ENCODE peak calls at places on chromosomes 3 and 15, in ten cellular contexts. N is ovary, S is AG09309, Q is HFF-Myc, D is tibial nerve, Y is Peyer's patch, F is cardiac fibroblast, E is stomach, P is AG10803, R is cardiac muscle cell. C is an unnamed sample.

GRCh38 chr3:15520185-15520584 is 1.3 kb downstream of the COLQ start:
- DNase-seq in N (no peak), S (no peak), Q (no peak), D (no peak), Y (no peak), F (no peak), E (no peak), P (no peak), R (no peak), C (no peak)

GRCh38 chr3:183725387-183725786 is 27.8 kb downstream of the YEATS2 start:
- DNase-seq in N (no peak), S (no peak), Q (no peak), D (no peak), Y (no peak), F (no peak), E (no peak), P (no peak), R (no peak), C (no peak)

GRCh38 chr15:63973212-63974009 is 72.9 kb downstream of the DAPK2 start:
- DNase-seq in N (no peak), S (peak), Q (peak), D (no peak), Y (no peak), F (peak), E (no peak), P (peak), R (no peak), C (no peak)

GRCh38 chr15:68797589-68798377 is 22.9 kb downstream of the ANP32A start:
- DNase-seq in N (no peak), S (no peak), Q (no peak), D (no peak), Y (no peak), F (no peak), E (no peak), P (no peak), R (peak), C (no peak)

GRCh38 chr3:52253314-52254260 is 8.0 kb downstream of the PPM1M start:
- DNase-seq in N (no peak), S (no peak), Q (no peak), D (no peak), Y (peak), F (peak), E (peak), P (no peak), R (no peak), C (peak)

GRCh38 chr15:88243895-88244787 is 12.4 kb downstream of the NTRK3 start:
- DNase-seq in N (no peak), S (no peak), Q (no peak), D (no peak), Y (no peak), F (peak), E (no peak), P (peak), R (peak), C (peak)

GRCh38 chr15:74788716-74789151 is 6.9 kb downstream of the CSK start:
- DNase-seq in N (no peak), S (no peak), Q (no peak), D (no peak), Y (peak), F (no peak), E (no peak), P (no peak), R (no peak), C (peak)

GRCh38 chr15:65066635-65067333 is 1.0 kb downstream of the RASL12 start:
- DNase-seq in N (peak), S (no peak), Q (no peak), D (no peak), Y (no peak), F (no peak), E (no peak), P (no peak), R (no peak), C (no peak)

GRCh38 chr3:14305321-14305720 is 97.1 kb upstream of the SLC6A6 start:
- DNase-seq in N (no peak), S (no peak), Q (no peak), D (no peak), Y (no peak), F (no peak), E (no peak), P (no peak), R (no peak), C (no peak)

GRCh38 chr3:71753716-71754609 is at the start of gene GPR27:
- DNase-seq in N (peak), S (no peak), Q (no peak), D (no peak), Y (no peak), F (peak), E (no peak), P (peak), R (peak), C (no peak)

GRCh38 chr3:152835311-152836102 is 576 bp downstream of the P2RY1 start:
- DNase-seq in N (peak), S (no peak), Q (no peak), D (peak), Y (peak), F (peak), E (peak), P (peak), R (peak), C (peak)
- TF ChIP-seq CTCF in N (no peak), S (peak), Q (no peak), D (no peak), Y (peak), F (peak), E (no peak), P (peak), R (peak), C (peak)

DNA sequence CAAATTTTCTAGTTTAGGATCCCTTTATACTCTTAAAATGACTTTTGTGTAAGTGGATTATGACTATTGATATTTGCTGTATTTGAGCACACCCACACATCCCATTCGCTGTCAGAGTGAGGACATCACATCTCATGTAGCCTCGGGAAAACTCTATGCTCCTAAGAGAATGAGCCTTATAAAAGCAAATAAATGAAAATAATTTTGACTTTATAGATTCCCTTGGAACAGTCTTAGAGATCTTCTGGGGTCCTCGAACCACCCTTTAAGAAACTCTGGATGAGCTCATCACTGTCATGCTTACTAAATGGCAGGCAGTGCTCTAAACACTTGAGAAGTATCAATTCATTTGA is 16.1 kb upstream of the EXOG start:
- DNase-seq in N (no peak), S (no peak), Q (no peak), D (no peak), Y (no peak), F (no peak), E (no peak), P (no peak), R (no peak), C (no peak)
- TF ChIP-seq CTCF in N (no peak), S (no peak), Q (no peak), D (no peak), Y (no peak), F (no peak), E (no peak), P (no peak), R (no peak), C (no peak)

GRCh38 chr3:41200669-41201021 is 1.3 kb downstream of the CTNNB1 start:
- DNase-seq in N (no peak), S (no peak), Q (no peak), D (no peak), Y (no peak), F (peak), E (no peak), P (peak), R (peak), C (no peak)

GRCh38 chr3:41199866-41200668 is 762 bp downstream of the CTNNB1 start:
- DNase-seq in N (no peak), S (no peak), Q (no peak), D (no peak), Y (peak), F (peak), E (no peak), P (peak), R (no peak), C (peak)

GRCh38 chr3:41198526-41198925 is 779 bp upstream of the CTNNB1 start:
- DNase-seq in N (peak), S (no peak), Q (no peak), D (peak), Y (peak), F (peak), E (peak), P (peak), R (peak), C (no peak)

GRCh38 chr3:41198046-41198445 is 1.3 kb upstream of the CTNNB1 start:
- DNase-seq in N (no peak), S (no peak), Q (no peak), D (no peak), Y (no peak), F (no peak), E (no peak), P (no peak), R (no peak), C (no peak)

DNA sequence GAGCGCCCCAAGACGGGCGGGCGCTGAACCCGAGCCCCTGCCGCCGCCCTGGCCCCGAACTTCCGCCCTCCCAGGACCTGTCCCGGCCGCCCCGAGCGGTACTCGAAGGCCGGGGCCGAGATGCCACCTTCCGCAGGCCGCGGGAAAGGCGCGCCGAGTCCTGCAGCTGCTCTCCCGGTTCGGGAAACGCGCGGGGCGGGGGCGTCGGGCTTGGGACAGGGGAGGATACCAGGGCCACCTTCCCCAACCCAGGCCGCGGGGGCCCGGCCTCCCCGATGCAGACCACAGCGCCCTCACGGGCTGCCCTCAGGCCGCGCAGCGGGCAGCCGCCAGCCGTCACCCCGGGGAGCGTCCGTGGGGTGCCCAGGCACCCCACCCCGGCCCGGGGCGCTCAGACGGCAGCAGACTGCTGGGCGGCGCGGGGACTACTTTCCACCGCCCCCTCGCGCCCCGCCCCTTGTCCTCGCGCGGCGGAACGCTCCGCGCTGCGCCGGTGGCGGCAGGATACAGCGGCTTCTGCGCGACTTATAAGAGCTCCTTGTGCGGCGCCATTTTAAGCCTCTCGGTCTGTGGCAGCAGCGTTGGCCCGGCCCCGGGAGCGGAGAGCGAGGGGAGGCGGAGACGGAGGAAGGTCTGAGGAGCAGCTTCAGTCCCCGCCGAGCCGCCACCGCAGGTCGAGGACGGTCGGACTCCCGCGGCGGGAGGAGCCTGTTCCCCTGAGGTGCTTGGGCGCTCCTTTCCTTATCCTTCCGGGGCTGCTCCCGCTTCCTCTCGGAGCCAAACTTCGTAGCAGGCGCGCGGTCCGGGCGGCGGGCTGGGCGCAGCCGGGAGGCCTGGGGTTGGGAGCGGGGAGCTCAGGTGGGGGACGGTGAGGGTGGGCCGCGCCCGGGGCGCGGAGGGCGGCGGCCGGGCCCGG is at the start of gene CTNNB1:
- DNase-seq in N (peak), S (peak), Q (peak), D (peak), Y (peak), F (peak), E (peak), P (peak), R (peak), C (peak)
- TF ChIP-seq CTCF in N (no peak), S (no peak), Q (no peak), D (peak), Y (peak), F (no peak), E (no peak), P (no peak), R (no peak), C (no peak)

GRCh38 chr3:128665362-128666021 is 14.9 kb upstream of the RPN1 start:
- DNase-seq in N (no peak), S (no peak), Q (no peak), D (no peak), Y (no peak), F (peak), E (no peak), P (no peak), R (no peak), C (no peak)
- TF ChIP-seq CTCF in N (no peak), S (no peak), Q (no peak), D (no peak), Y (no peak), F (no peak), E (no peak), P (no peak), R (peak), C (no peak)

DNA sequence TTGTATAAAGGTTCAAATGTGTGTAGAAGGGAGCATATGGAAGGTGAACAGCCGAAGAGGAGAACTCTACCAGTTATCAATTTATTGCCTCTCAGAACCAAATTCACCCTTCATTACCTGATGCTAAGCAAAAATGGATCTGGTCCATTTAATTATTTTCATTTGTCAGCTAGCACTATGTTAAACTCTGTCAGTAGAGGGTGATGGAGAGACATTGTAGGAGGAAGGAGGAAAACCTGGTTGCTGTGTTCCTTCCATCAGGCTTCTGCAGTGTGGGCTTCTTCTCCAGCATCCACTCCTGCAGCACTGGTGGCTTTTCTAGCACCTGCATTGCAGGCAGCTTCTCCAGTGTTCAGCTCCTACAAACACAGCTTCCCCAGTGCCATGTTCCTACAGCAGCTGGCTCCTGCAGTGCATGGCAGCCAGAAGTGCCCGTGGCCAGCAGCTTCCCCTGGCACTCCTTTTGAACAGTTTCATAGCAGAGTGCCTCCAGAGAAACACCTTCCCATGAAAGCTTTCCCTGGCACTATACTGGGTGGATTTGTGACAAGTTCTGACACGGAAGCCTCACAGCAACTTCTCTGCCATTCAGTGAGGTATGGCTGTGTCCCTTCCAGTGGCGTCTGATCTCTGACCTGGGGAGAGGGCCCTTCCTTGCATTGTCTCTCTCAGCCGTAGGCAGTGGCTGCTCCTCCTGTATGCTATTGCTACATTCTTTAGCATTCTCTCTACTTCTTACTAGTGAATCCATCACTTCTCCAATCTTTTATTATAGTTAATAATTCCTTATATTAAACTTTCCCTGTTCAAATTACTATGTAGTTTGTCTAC is 14.6 kb upstream of the IL17RD start:
- DNase-seq in N (no peak), S (no peak), Q (no peak), D (no peak), Y (no peak), F (peak), E (no peak), P (no peak), R (no peak), C (peak)
- TF ChIP-seq CTCF in N (no peak), S (peak), Q (peak), D (no peak), Y (peak), F (peak), E (no peak), P (peak), R (peak), C (peak)

GRCh38 chr3:9298236-9298635 is 48.8 kb upstream of the SRGAP3 start:
- DNase-seq in N (no peak), S (no peak), Q (no peak), D (no peak), Y (no peak), F (peak), E (no peak), P (no peak), R (no peak), C (no peak)
- TF ChIP-seq CTCF in N (no peak), S (no peak), Q (no peak), D (no peak), Y (no peak), F (no peak), E (no peak), P (no peak), R (no peak), C (no peak)

GRCh38 chr3:129349791-129350190 is 71.1 kb downstream of the HMCES start:
- DNase-seq in N (no peak), S (no peak), Q (no peak), D (no peak), Y (no peak), F (no peak), E (no peak), P (no peak), R (no peak), C (no peak)

GRCh38 chr3:129353589-129353941 is 74.9 kb downstream of the EFCAB12 start:
- DNase-seq in N (no peak), S (no peak), Q (no peak), D (no peak), Y (no peak), F (no peak), E (no peak), P (no peak), R (no peak), C (no peak)

GRCh38 chr3:129348734-129349133 is 70.1 kb downstream of the HMCES start:
- DNase-seq in N (no peak), S (no peak), Q (no peak), D (no peak), Y (no peak), F (no peak), E (no peak), P (no peak), R (no peak), C (no peak)

GRCh38 chr3:129352650-129353588 is 74.2 kb downstream of the HMCES start:
- DNase-seq in N (no peak), S (no peak), Q (no peak), D (no peak), Y (no peak), F (peak), E (no peak), P (no peak), R (no peak), C (no peak)

DNA sequence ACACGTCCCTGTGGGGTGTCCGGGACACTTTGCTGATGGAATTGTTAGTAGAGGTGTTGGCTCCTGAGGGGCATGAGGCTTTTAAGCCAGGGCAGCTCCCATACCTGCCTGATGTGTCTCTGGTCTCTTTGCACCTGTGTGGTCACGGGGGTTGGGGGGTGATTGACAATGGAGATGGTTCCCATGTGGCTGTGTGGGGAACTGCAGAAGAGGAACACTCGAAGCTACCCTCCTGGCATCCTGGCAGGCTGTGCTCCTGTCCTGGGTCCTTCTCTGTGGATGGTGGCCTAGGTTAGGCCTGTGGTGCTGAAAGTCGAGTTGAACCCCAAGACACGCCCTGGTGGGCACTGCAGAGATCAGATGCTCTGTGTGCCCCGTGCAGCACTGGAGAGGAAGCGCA is 73.4 kb downstream of the HMCES start:
- DNase-seq in N (no peak), S (no peak), Q (no peak), D (no peak), Y (no peak), F (no peak), E (no peak), P (no peak), R (no peak), C (no peak)
- TF ChIP-seq CTCF in N (no peak), S (no peak), Q (peak), D (no peak), Y (no peak), F (peak), E (no peak), P (peak), R (peak), C (peak)